ENCODE peak calls at places on chromosomes 7 and 10, in six cellular contexts. N is Caki2, J is LHCN-M2, K is AG10803, D is EH, A is H4. R is an unnamed sample.

GRCh38 chr7:28383949-28384348 is 28.4 kb upstream of the CREB5 start:
- DNase-seq in N (no peak), D (no peak), A (no peak), J (no peak), K (no peak), R (no peak)

GRCh38 chr10:114266521-114266920 is 27.5 kb downstream of the VWA2 start:
- DNase-seq in K (no peak), A (peak; percentile 91), D (no peak), J (no peak), N (no peak), R (no peak)

GRCh38 chr10:27618036-27618615 is 114.0 kb downstream of the RAB18 start:
- DNase-seq in N (no peak), A (no peak), K (no peak), J (no peak), D (no peak), R (no peak)

GRCh38 chr10:77377034-77377433 is 260.6 kb downstream of the KCNMA1 start:
- DNase-seq in D (peak; percentile 53), K (no peak), A (no peak), N (no peak), J (no peak), R (no peak)

GRCh38 chr10:69659286-69660027 is 29.4 kb downstream of the FAM241B start:
- DNase-seq in J (no peak), K (no peak), A (no peak), D (no peak), N (no peak), R (no peak)

GRCh38 chr10:44995914-44996633 is 4.6 kb upstream of the ZNF22 start:
- DNase-seq in J (no peak), D (peak; percentile 43), A (peak; percentile 39), K (peak; percentile 85), N (no peak), R (peak; percentile 86)

GRCh38 chr7:99143853-99144672 is at the start of gene SMURF1:
- DNase-seq in J (peak; percentile 61), D (peak; percentile 65), N (peak; percentile 77), A (peak; percentile 32), K (peak; percentile 57), R (peak; percentile 85)

GRCh38 chr10:30617070-30617469 is 12.5 kb downstream of the LYZL2 start:
- DNase-seq in N (no peak), A (no peak), K (no peak), D (no peak), J (no peak), R (no peak)

R was measured in coronary artery.